ENCODE peak calls at places on chromosomes 7 and 10, in four cellular contexts. O, V, L and U are unnamed samples.

GRCh38 chr7:99562832-99563231 is 4.4 kb downstream of the ZNF655 start:
- DNase-seq in V (peak), L (peak), O (peak), U (peak)

GRCh38 chr7:28389504-28390385 is 22.6 kb upstream of the CREB5 start:
- DNase-seq in O (no peak), V (peak), L (no peak), U (no peak)

GRCh38 chr10:26437637-26438461 is at the start of gene APBB1IP:
- DNase-seq in L (no peak), O (peak), V (no peak), U (no peak)

GRCh38 chr10:43396061-43396927 is 12.7 kb downstream of the HNRNPF start:
- DNase-seq in L (peak), V (peak), O (peak), U (no peak)

GRCh38 chr10:78350286-78350685 is 316.6 kb downstream of the RPS24 start:
- DNase-seq in V (no peak), L (no peak), O (peak), U (no peak)

GRCh38 chr10:7082967-7083366 is 327.9 kb downstream of the SFMBT2 start:
- DNase-seq in O (no peak), V (no peak), L (no peak), U (no peak)

GRCh38 chr7:123169065-123169464 is 30.7 kb downstream of the SLC13A1 start:
- DNase-seq in V (no peak), O (no peak), L (no peak), U (no peak)

GRCh38 chr7:154789404-154789803 is 213.5 kb downstream of the PAXIP1 start:
- DNase-seq in O (no peak), L (peak), V (no peak), U (no peak)

GRCh38 chr7:99409192-99409572 is 413 bp downstream of the BUD31 start:
- DNase-seq in V (no peak), L (no peak), O (no peak), U (no peak)

GRCh38 chr10:30056767-30057355 is 2.5 kb downstream of the JCAD start:
- DNase-seq in O (no peak), L (no peak), V (no peak), U (no peak)

GRCh38 chr7:28037220-28038010 is 143.2 kb downstream of the JAZF1 start:
- DNase-seq in L (peak), V (peak), O (no peak), U (peak)

GRCh38 chr10:6279540-6280267 is 77.0 kb downstream of the PFKFB3 start:
- DNase-seq in V (peak), L (peak), O (no peak), U (peak)

GRCh38 chr10:122363311-122363710 is 11.2 kb upstream of the PLEKHA1 start:
- DNase-seq in V (no peak), L (no peak), O (no peak), U (no peak)

GRCh38 chr7:26588511-26588910 is 275.9 kb downstream of the SKAP2 start:
- DNase-seq in O (no peak), V (no peak), L (no peak), U (no peak)

GRCh38 chr10:62046522-62047239 is 145.2 kb downstream of the ARID5B start:
- DNase-seq in L (no peak), V (peak), O (peak), U (no peak)

GRCh38 chr10:44859546-44860285 is 51.4 kb upstream of the TMEM72 start:
- DNase-seq in O (no peak), L (no peak), V (no peak), U (no peak)